ENCODE peak calls at places on chromosomes 4 and X, in nine cellular contexts. One of them, this sample, is unnamed.

GRCh38 chr4:184746532-184746870 is 12.6 kb upstream of the CENPU start:
- DNase-seq in A549: no peak
- DNase-seq in fibroblast of pulmonary artery: peak; percentile 89
- DNase-seq in Panc1: no peak
- DNase-seq in OCI-LY7: no peak
- DNase-seq in brain microvascular endothelial cell: peak; percentile 72
- DNase-seq in colonic mucosa: peak; percentile 41
- DNase-seq in endothelial cell of umbilical vein: no peak
- DNase-seq in kidney: no peak
- DNase-seq in this sample: no peak

GRCh38 chrX:129723511-129723910 is 15.3 kb upstream of the XPNPEP2 start:
- DNase-seq in A549: no peak
- DNase-seq in Panc1: no peak
- DNase-seq in brain microvascular endothelial cell: no peak
- DNase-seq in kidney: no peak
- DNase-seq in OCI-LY7: no peak
- DNase-seq in colonic mucosa: no peak
- DNase-seq in fibroblast of pulmonary artery: no peak
- DNase-seq in endothelial cell of umbilical vein: peak; percentile 30
- DNase-seq in this sample: no peak

GRCh38 chr4:15848191-15848842 is 70.2 kb downstream of the CD38 start:
- DNase-seq in kidney: no peak
- DNase-seq in endothelial cell of umbilical vein: no peak
- DNase-seq in Panc1: no peak
- DNase-seq in brain microvascular endothelial cell: no peak
- DNase-seq in fibroblast of pulmonary artery: no peak
- DNase-seq in OCI-LY7: no peak
- DNase-seq in colonic mucosa: no peak
- DNase-seq in A549: no peak
- DNase-seq in this sample: no peak

GRCh38 chr4:26863512-26863911 is 2.9 kb downstream of the STIM2 start:
- DNase-seq in OCI-LY7: no peak
- DNase-seq in brain microvascular endothelial cell: no peak
- DNase-seq in Panc1: no peak
- DNase-seq in kidney: no peak
- DNase-seq in A549: no peak
- DNase-seq in colonic mucosa: no peak
- DNase-seq in endothelial cell of umbilical vein: peak; percentile 28
- DNase-seq in fibroblast of pulmonary artery: no peak
- DNase-seq in this sample: no peak

GRCh38 chr4:2822461-2823300 is 21.0 kb upstream of the ADD1 start:
- DNase-seq in Panc1: no peak
- DNase-seq in fibroblast of pulmonary artery: no peak
- DNase-seq in colonic mucosa: no peak
- DNase-seq in brain microvascular endothelial cell: no peak
- DNase-seq in OCI-LY7: no peak
- DNase-seq in kidney: peak; percentile 73
- DNase-seq in A549: no peak
- DNase-seq in endothelial cell of umbilical vein: no peak
- DNase-seq in this sample: no peak

GRCh38 chrX:26558719-26559386 is 342.9 kb downstream of the MAGEB5 start:
- DNase-seq in colonic mucosa: no peak
- DNase-seq in A549: no peak
- DNase-seq in kidney: peak; percentile 61
- DNase-seq in OCI-LY7: no peak
- DNase-seq in endothelial cell of umbilical vein: no peak
- DNase-seq in Panc1: no peak
- DNase-seq in fibroblast of pulmonary artery: no peak
- DNase-seq in brain microvascular endothelial cell: no peak
- DNase-seq in this sample: no peak

GRCh38 chr4:54493862-54494261 is 163.9 kb upstream of the KIT start:
- DNase-seq in brain microvascular endothelial cell: no peak
- DNase-seq in fibroblast of pulmonary artery: no peak
- DNase-seq in kidney: no peak
- DNase-seq in A549: no peak
- DNase-seq in Panc1: no peak
- DNase-seq in OCI-LY7: no peak
- DNase-seq in endothelial cell of umbilical vein: no peak
- DNase-seq in colonic mucosa: no peak
- DNase-seq in this sample: no peak

GRCh38 chr4:140609548-140610425 is 41.0 kb upstream of the UCP1 start:
- DNase-seq in brain microvascular endothelial cell: peak; percentile 28
- DNase-seq in OCI-LY7: peak; percentile 75
- DNase-seq in endothelial cell of umbilical vein: peak; percentile 75
- DNase-seq in A549: peak; percentile 42
- DNase-seq in kidney: no peak
- DNase-seq in fibroblast of pulmonary artery: peak; percentile 66
- DNase-seq in colonic mucosa: no peak
- DNase-seq in Panc1: peak; percentile 30
- DNase-seq in this sample: peak; percentile 40

GRCh38 chr4:145719752-145720624 is 40.0 kb downstream of the C4orf51 start:
- DNase-seq in brain microvascular endothelial cell: no peak
- DNase-seq in fibroblast of pulmonary artery: no peak
- DNase-seq in kidney: no peak
- DNase-seq in colonic mucosa: no peak
- DNase-seq in endothelial cell of umbilical vein: no peak
- DNase-seq in A549: no peak
- DNase-seq in OCI-LY7: no peak
- DNase-seq in Panc1: no peak
- DNase-seq in this sample: peak; percentile 63

GRCh38 chr4:120163895-120164294 is 97.2 kb upstream of the MAD2L1 start:
- DNase-seq in colonic mucosa: no peak
- DNase-seq in endothelial cell of umbilical vein: no peak
- DNase-seq in OCI-LY7: no peak
- DNase-seq in A549: no peak
- DNase-seq in Panc1: no peak
- DNase-seq in fibroblast of pulmonary artery: no peak
- DNase-seq in brain microvascular endothelial cell: no peak
- DNase-seq in kidney: no peak
- DNase-seq in this sample: no peak

GRCh38 chr4:43251760-43252317 is 359.3 kb downstream of the GRXCR1 start:
- DNase-seq in fibroblast of pulmonary artery: peak; percentile 4
- DNase-seq in colonic mucosa: no peak
- DNase-seq in A549: no peak
- DNase-seq in OCI-LY7: no peak
- DNase-seq in Panc1: no peak
- DNase-seq in endothelial cell of umbilical vein: no peak
- DNase-seq in brain microvascular endothelial cell: no peak
- DNase-seq in kidney: no peak
- DNase-seq in this sample: peak; percentile 25

GRCh38 chrX:110698696-110699095 is 96.9 kb downstream of the CHRDL1 start:
- DNase-seq in colonic mucosa: no peak
- DNase-seq in Panc1: no peak
- DNase-seq in OCI-LY7: no peak
- DNase-seq in endothelial cell of umbilical vein: no peak
- DNase-seq in fibroblast of pulmonary artery: no peak
- DNase-seq in brain microvascular endothelial cell: no peak
- DNase-seq in kidney: no peak
- DNase-seq in A549: no peak
- DNase-seq in this sample: peak; percentile 0

GRCh38 chr4:163755013-163755412 is 260.5 kb downstream of the TMA16 start:
- DNase-seq in Panc1: peak; percentile 0
- DNase-seq in OCI-LY7: peak; percentile 55
- DNase-seq in fibroblast of pulmonary artery: no peak
- DNase-seq in brain microvascular endothelial cell: peak; percentile 16
- DNase-seq in colonic mucosa: no peak
- DNase-seq in A549: peak; percentile 7
- DNase-seq in endothelial cell of umbilical vein: no peak
- DNase-seq in kidney: no peak
- DNase-seq in this sample: peak; percentile 38

GRCh38 chr4:140595065-140595464 is 26.3 kb upstream of the UCP1 start:
- DNase-seq in fibroblast of pulmonary artery: peak; percentile 23
- DNase-seq in A549: peak; percentile 41
- DNase-seq in colonic mucosa: peak; percentile 33
- DNase-seq in endothelial cell of umbilical vein: peak; percentile 21
- DNase-seq in kidney: no peak
- DNase-seq in OCI-LY7: peak; percentile 73
- DNase-seq in brain microvascular endothelial cell: no peak
- DNase-seq in Panc1: no peak
- DNase-seq in this sample: peak; percentile 45

GRCh38 chrX:13055486-13055885 is 11.1 kb upstream of the FAM9C start:
- DNase-seq in Panc1: no peak
- DNase-seq in fibroblast of pulmonary artery: no peak
- DNase-seq in A549: no peak
- DNase-seq in kidney: no peak
- DNase-seq in brain microvascular endothelial cell: no peak
- DNase-seq in OCI-LY7: no peak
- DNase-seq in endothelial cell of umbilical vein: no peak
- DNase-seq in colonic mucosa: no peak
- DNase-seq in this sample: peak; percentile 67

DNA sequence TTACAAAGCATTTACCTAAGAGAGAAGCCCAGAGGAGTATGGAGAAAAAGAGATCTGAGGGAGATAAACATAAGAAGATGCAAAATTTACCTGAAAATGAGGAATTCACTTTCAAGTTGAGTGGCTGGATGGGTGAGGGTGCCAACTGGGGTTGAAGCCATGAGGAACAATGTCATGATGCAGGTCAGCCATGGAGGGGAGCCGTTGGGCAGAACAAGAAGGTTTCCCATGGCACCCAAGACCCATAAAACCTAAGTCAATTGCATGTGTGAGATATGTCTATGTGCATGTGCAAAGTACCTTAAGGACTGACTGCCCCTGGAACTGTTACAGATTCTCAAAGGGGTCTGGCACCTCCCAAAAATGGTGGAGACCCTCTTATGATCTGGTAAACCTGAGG is 46.6 kb upstream of the PRRG1 start:
- DNase-seq in brain microvascular endothelial cell: peak; percentile 11
- DNase-seq in endothelial cell of umbilical vein: peak; percentile 43
- DNase-seq in Panc1: no peak
- DNase-seq in colonic mucosa: no peak
- DNase-seq in OCI-LY7: no peak
- DNase-seq in A549: no peak
- DNase-seq in kidney: no peak
- DNase-seq in fibroblast of pulmonary artery: peak; percentile 70
- DNase-seq in this sample: no peak
- TF ChIP-seq CTCF in brain microvascular endothelial cell: peak; percentile 53
- TF ChIP-seq CTCF in endothelial cell of umbilical vein: peak; percentile 32
- TF ChIP-seq CTCF in Panc1: peak; percentile 5
- TF ChIP-seq CTCF in colonic mucosa: no peak
- TF ChIP-seq CTCF in OCI-LY7: no peak
- TF ChIP-seq CTCF in A549: no peak
- TF ChIP-seq CTCF in kidney: peak; percentile 54
- TF ChIP-seq CTCF in fibroblast of pulmonary artery: peak; percentile 56
- TF ChIP-seq CTCF in this sample: no peak

GRCh38 chrX:78139160-78140123 is at the start of gene TAF9B:
- DNase-seq in kidney: peak; percentile 95
- DNase-seq in fibroblast of pulmonary artery: peak; percentile 76
- DNase-seq in brain microvascular endothelial cell: peak; percentile 75
- DNase-seq in A549: peak; percentile 84
- DNase-seq in endothelial cell of umbilical vein: peak; percentile 80
- DNase-seq in OCI-LY7: peak; percentile 66
- DNase-seq in Panc1: peak; percentile 36
- DNase-seq in colonic mucosa: peak; percentile 85
- DNase-seq in this sample: peak; percentile 86

DNA sequence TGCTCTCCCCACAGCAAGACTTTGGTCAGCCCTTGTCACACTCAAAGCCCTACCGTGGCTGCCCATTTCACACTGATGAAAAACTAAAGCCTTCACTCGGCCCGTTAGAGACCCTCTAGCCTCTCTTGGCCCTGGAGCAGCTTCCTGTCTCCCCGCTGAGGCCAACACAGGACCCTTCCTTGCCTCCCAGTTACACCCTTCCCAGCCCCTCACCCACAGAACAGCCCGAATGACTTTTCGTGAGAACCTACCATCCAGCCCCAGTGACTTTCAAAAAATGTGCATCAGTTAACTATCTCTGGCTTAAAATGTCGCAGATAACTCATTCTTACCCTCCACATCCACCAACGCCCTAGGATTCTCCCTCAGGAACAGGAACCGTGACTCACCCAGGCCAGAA is 756 bp upstream of the TAF9B start:
- DNase-seq in brain microvascular endothelial cell: no peak
- DNase-seq in A549: no peak
- DNase-seq in colonic mucosa: no peak
- DNase-seq in OCI-LY7: no peak
- DNase-seq in Panc1: no peak
- DNase-seq in fibroblast of pulmonary artery: no peak
- DNase-seq in kidney: no peak
- DNase-seq in endothelial cell of umbilical vein: no peak
- DNase-seq in this sample: no peak
- H3K4me3 ChIP-seq in brain microvascular endothelial cell: no peak overlapping the region
- H3K4me3 ChIP-seq in A549: peak overlapping the region; percentile 61
- H3K4me3 ChIP-seq in colonic mucosa: no peak overlapping the region
- H3K4me3 ChIP-seq in OCI-LY7: no peak overlapping the region
- H3K4me3 ChIP-seq in Panc1: peak overlapping the region; percentile 85
- H3K4me3 ChIP-seq in fibroblast of pulmonary artery: no peak overlapping the region
- H3K4me3 ChIP-seq in kidney: no peak overlapping the region
- H3K4me3 ChIP-seq in endothelial cell of umbilical vein: no peak overlapping the region
- H3K4me3 ChIP-seq in this sample: peak overlapping the region; percentile 75

GRCh38 chr4:160175064-160175643 is 1072.3 kb downstream of the RAPGEF2 start:
- DNase-seq in fibroblast of pulmonary artery: no peak
- DNase-seq in Panc1: no peak
- DNase-seq in brain microvascular endothelial cell: peak; percentile 6
- DNase-seq in colonic mucosa: no peak
- DNase-seq in OCI-LY7: no peak
- DNase-seq in A549: peak; percentile 16
- DNase-seq in kidney: peak; percentile 36
- DNase-seq in endothelial cell of umbilical vein: no peak
- DNase-seq in this sample: no peak
- TF ChIP-seq CTCF in fibroblast of pulmonary artery: no peak
- TF ChIP-seq CTCF in Panc1: no peak
- TF ChIP-seq CTCF in brain microvascular endothelial cell: no peak
- TF ChIP-seq CTCF in colonic mucosa: no peak
- TF ChIP-seq CTCF in OCI-LY7: no peak
- TF ChIP-seq CTCF in A549: no peak
- TF ChIP-seq CTCF in kidney: no peak
- TF ChIP-seq CTCF in endothelial cell of umbilical vein: no peak
- TF ChIP-seq CTCF in this sample: no peak

DNA sequence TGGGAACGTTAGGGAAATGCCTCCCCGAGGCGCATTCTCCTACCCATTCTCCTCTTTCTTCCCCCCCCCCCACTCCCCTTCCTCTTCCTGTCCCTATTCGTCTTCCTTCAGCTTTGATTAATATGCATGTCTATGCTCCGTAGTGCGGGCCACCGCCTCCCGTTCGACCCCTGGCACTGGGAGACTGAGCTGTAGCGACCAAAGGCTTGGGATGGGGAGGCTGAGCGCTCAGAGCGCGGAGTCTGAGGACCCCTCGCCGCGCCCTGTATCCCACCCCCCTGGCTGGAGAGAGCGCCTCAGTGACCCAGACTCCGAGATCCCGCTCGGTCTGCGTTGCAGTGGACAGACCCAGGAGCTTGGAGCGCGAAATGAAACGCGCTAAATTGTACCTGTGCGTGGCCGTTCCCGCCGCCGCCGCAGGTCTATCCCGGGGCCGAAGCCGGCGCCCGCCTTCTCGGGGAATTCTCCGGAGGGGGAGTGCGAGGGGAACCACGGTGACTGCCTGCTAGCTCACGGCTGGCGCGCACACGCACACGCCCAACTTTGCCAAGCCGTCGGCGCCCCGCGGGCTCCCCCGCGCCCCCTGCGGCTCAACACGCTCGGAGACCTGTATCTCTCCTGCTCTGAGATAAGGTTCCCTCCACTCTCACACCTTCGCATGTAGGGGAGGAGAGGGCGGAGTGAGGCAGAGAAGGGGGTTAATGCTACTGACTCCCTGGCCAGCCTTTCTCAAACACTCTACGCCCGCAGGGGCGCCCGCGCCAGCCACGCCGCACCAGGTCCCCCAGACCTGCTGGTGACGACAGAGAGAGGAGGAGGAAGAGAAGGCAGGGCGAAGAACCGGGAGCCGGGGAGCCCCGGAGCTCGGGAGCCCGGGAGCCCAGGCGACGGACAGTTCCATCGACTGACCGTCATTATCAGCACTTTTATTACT is 1.5 kb upstream of the PTCHD1 start:
- DNase-seq in kidney: no peak
- DNase-seq in endothelial cell of umbilical vein: no peak
- DNase-seq in colonic mucosa: no peak
- DNase-seq in OCI-LY7: no peak
- DNase-seq in brain microvascular endothelial cell: no peak
- DNase-seq in A549: no peak
- DNase-seq in fibroblast of pulmonary artery: no peak
- DNase-seq in Panc1: no peak
- DNase-seq in this sample: no peak
- H3K4me3 ChIP-seq in kidney: no peak overlapping the region
- H3K4me3 ChIP-seq in endothelial cell of umbilical vein: no peak overlapping the region
- H3K4me3 ChIP-seq in colonic mucosa: no peak overlapping the region
- H3K4me3 ChIP-seq in OCI-LY7: no peak overlapping the region
- H3K4me3 ChIP-seq in brain microvascular endothelial cell: no peak overlapping the region
- H3K4me3 ChIP-seq in A549: peak overlapping the region; percentile 46
- H3K4me3 ChIP-seq in fibroblast of pulmonary artery: no peak overlapping the region
- H3K4me3 ChIP-seq in Panc1: peak overlapping the region; percentile 28
- H3K4me3 ChIP-seq in this sample: no peak overlapping the region